ENCODE peak calls at places on chromosomes 5 and 9, in four cellular contexts. O is NCI-H1105, T is T1000, X is endothelial cell. D is an unnamed sample.

GRCh38 chr5:169762338-169763095 is 125.4 kb downstream of the DOCK2 start:
- DNase-seq in O (no peak), T (no peak), X (no peak), D (no peak)

GRCh38 chr5:77546-77945 is 14.4 kb upstream of the PLEKHG4B start:
- DNase-seq in O (no peak), T (no peak), X (no peak), D (no peak)

GRCh38 chr5:125227333-125228075 is 481.1 kb upstream of the ZNF608 start:
- DNase-seq in O (no peak), T (no peak), X (peak), D (no peak)

GRCh38 chr5:177300236-177300880 is 3.2 kb downstream of the RAB24 start:
- DNase-seq in O (no peak), T (no peak), X (peak), D (no peak)

GRCh38 chr5:52356311-52356918 is 431.3 kb upstream of the ITGA1 start:
- DNase-seq in O (peak), T (no peak), X (no peak), D (no peak)

GRCh38 chr9:33029106-33029788 is 4.2 kb downstream of the DNAJA1 start:
- DNase-seq in O (no peak), T (no peak), X (no peak), D (no peak)

GRCh38 chr5:3601060-3601710 is 5.6 kb downstream of the IRX1 start:
- DNase-seq in O (no peak), T (no peak), X (no peak), D (no peak)

GRCh38 chr5:133848306-133848924 is 120.0 kb downstream of the C5orf15 start:
- DNase-seq in O (no peak), T (no peak), X (no peak), D (no peak)

GRCh38 chr9:115071176-115071575 is 46.8 kb downstream of the TNC start:
- DNase-seq in O (no peak), T (no peak), X (no peak), D (no peak)

GRCh38 chr9:93468763-93469456 is 15.5 kb upstream of the FAM120AOS start:
- DNase-seq in O (no peak), T (no peak), X (no peak), D (no peak)

GRCh38 chr5:125834438-125835147 is 588.6 kb upstream of the GRAMD2B start:
- DNase-seq in O (no peak), T (no peak), X (no peak), D (no peak)

GRCh38 chr5:79886940-79887339 is 104.1 kb downstream of the MTX3 start:
- DNase-seq in O (no peak), T (no peak), X (no peak), D (no peak)

GRCh38 chr9:109498195-109499060 is at the start of gene PTPN3:
- DNase-seq in O (peak), T (no peak), X (no peak), D (no peak)

GRCh38 chr5:141211-141610 is 49.2 kb downstream of the PLEKHG4B start:
- DNase-seq in O (no peak), T (no peak), X (no peak), D (no peak)

GRCh38 chr5:179222246-179223017 is 122.8 kb downstream of the ADAMTS2 start:
- DNase-seq in O (no peak), T (no peak), X (no peak), D (peak)

GRCh38 chr5:87951661-87952060 is 317.0 kb downstream of the TMEM161B start:
- DNase-seq in O (no peak), T (no peak), X (no peak), D (no peak)

GRCh38 chr9:95724253-95724991 is 151.1 kb upstream of the ERCC6L2 start:
- DNase-seq in O (no peak), T (no peak), X (no peak), D (no peak)

GRCh38 chr9:73714294-73714693 is 562.6 kb downstream of the ANXA1 start:
- DNase-seq in O (no peak), T (no peak), X (no peak), D (no peak)

GRCh38 chr9:89116064-89116817 is 62.4 kb downstream of the SHC3 start:
- DNase-seq in O (no peak), T (peak), X (no peak), D (no peak)

GRCh38 chr5:139808481-139809330 is 13.1 kb downstream of the PSD2 start:
- DNase-seq in O (no peak), T (peak), X (peak), D (no peak)

D was measured in pancreas.